ENCODE peak calls at places on chromosomes 7 and 10, in seven cellular contexts. F is brain microvascular endothelial cell, Z is body of pancreas, W is neural progenitor cell, M is astrocyte of the spinal cord, U is skeletal muscle cell, V is choroid plexus epithelial cell. P is an unnamed sample.

GRCh38 chr10:1659221-1659791 is 78.0 kb downstream of the ADARB2 start:
- DNase-seq in F (no peak), Z (no peak), W (peak), M (no peak), U (no peak), V (no peak), P (no peak)

GRCh38 chr10:119250641-119251314 is 43.4 kb downstream of the GRK5 start:
- DNase-seq in F (peak), Z (no peak), W (no peak), M (peak), U (peak), V (peak), P (peak)

GRCh38 chr7:117531845-117532244 is 52.0 kb downstream of the CFTR start:
- DNase-seq in F (no peak), Z (no peak), W (no peak), M (no peak), U (no peak), V (no peak), P (no peak)

GRCh38 chr10:109898007-109898406 is 25.3 kb downstream of the XPNPEP1 start:
- DNase-seq in F (no peak), Z (no peak), W (no peak), M (no peak), U (no peak), V (no peak), P (no peak)

GRCh38 chr7:98802088-98802780 is 67.6 kb downstream of the TMEM130 start:
- DNase-seq in F (peak), Z (peak), W (peak), M (peak), U (peak), V (no peak), P (no peak)

GRCh38 chr10:80529604-80530003 is 8.1 kb upstream of the SH2D4B start:
- DNase-seq in F (no peak), Z (no peak), W (no peak), M (no peak), U (no peak), V (no peak), P (no peak)

GRCh38 chr10:91103384-91104184 is 116.9 kb upstream of the PCGF5 start:
- DNase-seq in F (no peak), Z (no peak), W (no peak), M (peak), U (no peak), V (peak), P (no peak)

GRCh38 chr7:55488221-55488620 is 84.1 kb downstream of the VOPP1 start:
- DNase-seq in F (no peak), Z (no peak), W (no peak), M (no peak), U (no peak), V (peak), P (no peak)

GRCh38 chr7:69932034-69932628 is 333.9 kb downstream of the AUTS2 start:
- DNase-seq in F (peak), Z (peak), W (peak), M (peak), U (peak), V (peak), P (peak)

GRCh38 chr7:40824461-40824860 is 689.7 kb downstream of the SUGCT start:
- DNase-seq in F (no peak), Z (no peak), W (no peak), M (peak), U (no peak), V (no peak), P (no peak)

GRCh38 chr10:21285742-21286311 is 239.7 kb downstream of the SKIDA1 start:
- DNase-seq in F (peak), Z (no peak), W (no peak), M (no peak), U (no peak), V (no peak), P (peak)

GRCh38 chr7:1693991-1694524 is 24.0 kb downstream of the ELFN1 start:
- DNase-seq in F (peak), Z (peak), W (peak), M (peak), U (peak), V (peak), P (no peak)

GRCh38 chr10:133326745-133327650 is 9.7 kb downstream of the CALY start:
- DNase-seq in F (no peak), Z (no peak), W (no peak), M (peak), U (no peak), V (peak), P (no peak)

GRCh38 chr7:142890838-142891485 is 5.4 kb upstream of the TRPV6 start:
- DNase-seq in F (no peak), Z (no peak), W (no peak), M (no peak), U (no peak), V (no peak), P (no peak)

GRCh38 chr7:22934473-22935065 is 79.4 kb downstream of the HYCC1 start:
- DNase-seq in F (peak), Z (no peak), W (no peak), M (peak), U (peak), V (peak), P (peak)

GRCh38 chr7:3897430-3898385 is 596.7 kb downstream of the SDK1 start:
- DNase-seq in F (peak), Z (peak), W (peak), M (peak), U (no peak), V (peak), P (peak)

GRCh38 chr10:123146892-123147634 is 873 bp upstream of the HMX2 start:
- DNase-seq in F (no peak), Z (no peak), W (no peak), M (no peak), U (no peak), V (no peak), P (no peak)

GRCh38 chr7:29639887-29640600 is 76.4 kb downstream of the PRR15 start:
- DNase-seq in F (no peak), Z (no peak), W (no peak), M (no peak), U (no peak), V (no peak), P (peak)

GRCh38 chr7:22601812-22602568 is 102.0 kb upstream of the STEAP1B start:
- DNase-seq in F (peak), Z (no peak), W (no peak), M (peak), U (no peak), V (peak), P (peak)

GRCh38 chr10:129970404-129971364 is 6.6 kb upstream of the EBF3 start:
- DNase-seq in F (no peak), Z (no peak), W (peak), M (no peak), U (no peak), V (no peak), P (no peak)

GRCh38 chr7:91953618-91954017 is 13.0 kb downstream of the AKAP9 start:
- DNase-seq in F (peak), Z (no peak), W (peak), M (peak), U (no peak), V (peak), P (peak)

GRCh38 chr7:100119701-100120517 is 475 bp downstream of the CNPY4 start:
- DNase-seq in F (peak), Z (peak), W (peak), M (peak), U (no peak), V (peak), P (peak)

GRCh38 chr10:86047588-86047987 is 319.0 kb downstream of the GRID1 start:
- DNase-seq in F (no peak), Z (no peak), W (no peak), M (no peak), U (no peak), V (no peak), P (no peak)

GRCh38 chr10:86594535-86594934 is 59.8 kb upstream of the OPN4 start:
- DNase-seq in F (peak), Z (no peak), W (no peak), M (peak), U (no peak), V (peak), P (peak)

GRCh38 chr7:143341842-143342241 is 20.7 kb downstream of the FAM131B start:
- DNase-seq in F (no peak), Z (no peak), W (no peak), M (no peak), U (no peak), V (no peak), P (no peak)

GRCh38 chr10:50310560-50311174 is 59.4 kb upstream of the ASAH2 start:
- DNase-seq in F (no peak), Z (no peak), W (peak), M (no peak), U (no peak), V (peak), P (peak)

GRCh38 chr7:69871213-69871885 is 273.1 kb downstream of the AUTS2 start:
- DNase-seq in F (peak), Z (no peak), W (no peak), M (peak), U (peak), V (peak), P (peak)

GRCh38 chr10:3805791-3806381 is 20.9 kb upstream of the KLF6 start:
- DNase-seq in F (peak), Z (peak), W (no peak), M (peak), U (peak), V (peak), P (peak)

GRCh38 chr7:116582164-116582732 is 57.4 kb downstream of the CAV1 start:
- DNase-seq in F (peak), Z (no peak), W (no peak), M (peak), U (peak), V (peak), P (no peak)

GRCh38 chr7:44535348-44536064 is 5.6 kb downstream of the NPC1L1 start:
- DNase-seq in F (no peak), Z (no peak), W (no peak), M (no peak), U (no peak), V (no peak), P (no peak)

GRCh38 chr7:140453273-140453672 is 26.0 kb downstream of the MKRN1 start:
- DNase-seq in F (no peak), Z (no peak), W (no peak), M (no peak), U (no peak), V (no peak), P (no peak)

GRCh38 chr10:17213646-17214349 is 12.3 kb upstream of the TRDMT1 start:
- DNase-seq in F (peak), Z (no peak), W (no peak), M (peak), U (no peak), V (peak), P (peak)

GRCh38 chr7:2520131-2520807 is 695 bp downstream of the LFNG start:
- DNase-seq in F (no peak), Z (peak), W (peak), M (no peak), U (no peak), V (no peak), P (peak)

GRCh38 chr10:19782430-19783089 is 33.7 kb upstream of the PLXDC2 start:
- DNase-seq in F (no peak), Z (no peak), W (no peak), M (no peak), U (no peak), V (no peak), P (no peak)

GRCh38 chr7:89104748-89105685 is 309.5 kb upstream of the TEX47 start:
- DNase-seq in F (no peak), Z (no peak), W (no peak), M (peak), U (peak), V (peak), P (no peak)

GRCh38 chr7:128217972-128218652 is 23.0 kb upstream of the LEP start:
- DNase-seq in F (no peak), Z (no peak), W (no peak), M (no peak), U (no peak), V (no peak), P (no peak)

GRCh38 chr10:125448596-125448995 is 234.4 kb downstream of the TEX36 start:
- DNase-seq in F (no peak), Z (peak), W (peak), M (no peak), U (no peak), V (peak), P (peak)

GRCh38 chr10:51030480-51030879 is 43.8 kb upstream of the PRKG1 start:
- DNase-seq in F (no peak), Z (no peak), W (no peak), M (no peak), U (no peak), V (peak), P (no peak)

GRCh38 chr7:107884419-107884818 is 6.6 kb upstream of the DLD start:
- DNase-seq in F (no peak), Z (no peak), W (no peak), M (no peak), U (no peak), V (no peak), P (no peak)

GRCh38 chr7:107890962-107891618 is at the start of gene DLD:
- DNase-seq in F (peak), Z (peak), W (peak), M (peak), U (peak), V (peak), P (peak)

GRCh38 chr7:107890493-107890961 is 456 bp upstream of the DLD start:
- DNase-seq in F (no peak), Z (no peak), W (no peak), M (no peak), U (no peak), V (no peak), P (peak)

GRCh38 chr7:107891619-107892366 is 810 bp downstream of the DLD start:
- DNase-seq in F (peak), Z (no peak), W (no peak), M (no peak), U (no peak), V (peak), P (peak)

DNA sequence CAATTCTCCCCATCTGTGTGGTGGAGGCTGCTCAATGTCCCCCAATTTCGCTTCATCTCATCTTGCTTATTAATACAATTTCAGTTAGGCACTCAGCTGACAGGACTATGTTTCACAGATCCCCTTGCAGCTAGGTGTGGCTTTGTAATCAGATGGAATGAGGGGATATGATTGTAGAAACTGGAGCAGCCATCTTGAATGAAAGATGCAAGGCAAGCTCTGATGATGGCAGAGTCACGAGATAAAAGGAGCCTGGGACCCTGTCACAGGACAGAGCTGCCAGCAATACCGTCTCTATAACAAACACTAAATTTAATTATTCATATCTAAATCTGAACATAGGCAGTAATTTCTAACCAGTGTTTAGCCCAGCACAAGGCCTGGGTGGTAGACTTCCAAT is 991 bp upstream of the DLD start:
- DNase-seq in F (no peak), Z (no peak), W (no peak), M (no peak), U (no peak), V (no peak), P (no peak)
- H3K4me3 ChIP-seq in F (no peak), Z (no peak), W (no peak), M (no peak), U (no peak), V (no peak), P (no peak)

DNA sequence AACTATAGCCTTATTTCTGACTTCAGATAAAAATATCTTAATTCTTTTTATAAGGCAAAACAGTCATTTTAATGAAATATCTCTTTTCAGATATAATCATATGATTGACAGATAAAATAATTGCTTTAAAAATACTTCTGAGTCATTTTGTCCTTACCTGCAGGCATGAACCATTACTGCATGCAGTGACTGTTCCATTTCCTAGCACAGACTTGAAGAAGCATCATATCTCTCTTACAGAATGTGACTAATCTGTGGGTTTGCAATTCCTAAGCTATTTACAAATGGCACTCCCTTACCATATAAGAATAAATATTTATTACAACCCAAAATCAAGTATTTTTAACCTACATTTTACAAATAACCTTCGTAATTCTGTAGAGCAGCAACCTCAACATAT is 120.7 kb downstream of the SRPK2 start:
- DNase-seq in F (peak), Z (no peak), W (no peak), M (peak), U (peak), V (peak), P (peak)
- H3K4me3 ChIP-seq in F (peak), Z (no peak), W (no peak), M (peak), U (peak), V (peak), P (peak)

GRCh38 chr10:114100848-114101741 is 57.4 kb downstream of the ADRB1 start:
- DNase-seq in F (peak), Z (peak), W (peak), M (peak), U (no peak), V (peak), P (peak)
- H3K4me3 ChIP-seq in F (peak), Z (no peak), W (peak), M (peak), U (peak), V (peak), P (peak)

DNA sequence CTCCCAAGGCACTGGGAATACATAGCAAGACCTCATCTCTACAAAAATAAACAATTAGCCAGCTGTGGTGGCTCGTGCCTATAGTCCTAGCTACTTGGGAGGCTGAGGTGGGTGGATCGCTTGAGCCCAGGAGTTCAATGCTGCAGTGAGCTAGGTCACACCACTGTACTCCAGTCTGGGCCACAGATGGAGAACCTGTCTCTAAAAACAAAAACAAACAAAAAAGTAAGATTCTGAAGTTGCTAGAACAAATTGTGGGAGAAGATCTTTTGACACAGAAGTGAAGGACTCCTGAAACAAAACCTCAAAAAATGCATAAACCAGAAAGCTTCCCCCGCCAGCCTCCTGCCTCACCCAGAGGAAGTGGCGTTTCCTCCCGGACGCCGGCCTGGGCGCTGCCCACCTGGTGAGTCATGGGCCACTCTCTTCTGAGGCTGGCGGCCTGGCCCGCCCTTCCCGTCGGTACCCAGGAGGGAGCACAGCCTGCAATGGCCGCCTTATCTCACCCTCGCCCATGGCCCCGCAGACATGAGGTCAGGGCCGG is 25.4 kb upstream of the ELN start:
- DNase-seq in F (peak), Z (peak), W (no peak), M (peak), U (no peak), V (peak), P (peak)
- H3K4me3 ChIP-seq in F (no peak), Z (no peak), W (no peak), M (no peak), U (no peak), V (no peak), P (no peak)

DNA sequence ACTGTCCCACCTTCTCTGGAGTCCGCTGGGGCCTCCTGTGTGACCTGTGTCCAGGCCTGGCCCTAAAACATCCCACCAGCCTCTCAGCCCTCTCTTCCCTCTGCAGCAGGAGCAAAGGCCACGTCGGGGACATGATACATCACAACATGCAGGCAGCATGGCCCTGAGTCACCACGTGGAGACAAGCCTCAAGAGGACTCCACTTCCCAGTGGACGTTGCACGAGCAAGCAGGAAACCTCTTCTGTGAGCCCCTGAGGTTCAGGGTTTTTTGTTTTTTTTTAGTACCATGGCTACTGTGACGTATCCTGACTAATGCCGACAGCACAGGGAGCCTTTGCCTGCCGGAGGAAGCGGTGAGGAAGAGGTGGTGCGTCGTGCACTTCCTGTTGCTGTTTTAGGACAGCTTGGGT is 165.9 kb downstream of the DNAJB6 start:
- DNase-seq in F (peak), Z (no peak), W (no peak), M (peak), U (no peak), V (peak), P (no peak)
- H3K4me3 ChIP-seq in F (no peak), Z (no peak), W (no peak), M (no peak), U (no peak), V (no peak), P (no peak)

GRCh38 chr10:70232155-70232858 is 922 bp downstream of the PPA1 start:
- DNase-seq in F (peak), Z (peak), W (peak), M (peak), U (no peak), V (peak), P (peak)

GRCh38 chr10:70223728-70224127 is 9.5 kb downstream of the PPA1 start:
- DNase-seq in F (no peak), Z (no peak), W (no peak), M (no peak), U (no peak), V (no peak), P (no peak)

GRCh38 chr10:70227548-70228320 is 5.5 kb downstream of the PPA1 start:
- DNase-seq in F (no peak), Z (peak), W (no peak), M (no peak), U (no peak), V (no peak), P (peak)

GRCh38 chr10:70232859-70233108 is 445 bp downstream of the PPA1 start:
- DNase-seq in F (no peak), Z (no peak), W (no peak), M (peak), U (no peak), V (no peak), P (no peak)

GRCh38 chr10:70228503-70228902 is 4.7 kb downstream of the PPA1 start:
- DNase-seq in F (no peak), Z (no peak), W (no peak), M (no peak), U (no peak), V (no peak), P (no peak)
- H3K4me3 ChIP-seq in F (no peak), Z (no peak), W (no peak), M (no peak), U (no peak), V (no peak), P (no peak)

P was measured in epithelial cell of esophagus.